ENCODE peak calls at places on chromosomes 11 and 22, in eight cellular contexts. H, L, J, Q, Y, N, T and M are unnamed samples.

GRCh38 chr11:84714316-84714780 is 912.8 kb downstream of the DLG2 start:
- DNase-seq in T (no peak), Y (peak), H (no peak), Q (peak), N (peak), J (no peak), L (peak), M (peak)

GRCh38 chr11:17861036-17861755 is 126.6 kb downstream of the KCNC1 start:
- DNase-seq in L (no peak), H (no peak), Y (no peak), T (no peak), Q (no peak), N (no peak), J (no peak), M (no peak)

GRCh38 chr22:37312549-37313183 is 30.4 kb downstream of the CYTH4 start:
- DNase-seq in L (no peak), Y (no peak), N (no peak), J (no peak), H (no peak), Q (no peak), T (no peak), M (no peak)

GRCh38 chr11:16891964-16892363 is 122.2 kb downstream of the PLEKHA7 start:
- DNase-seq in H (no peak), T (no peak), Y (no peak), Q (no peak), L (no peak), J (no peak), N (no peak), M (no peak)

GRCh38 chr22:48574776-48575566 is 1252.7 kb downstream of the BRD1 start:
- DNase-seq in J (no peak), Q (peak), H (no peak), L (peak), N (no peak), Y (peak), T (no peak), M (peak)

GRCh38 chr11:115056514-115056913 is 378.2 kb downstream of the NXPE2 start:
- DNase-seq in N (no peak), L (no peak), H (no peak), J (no peak), Y (no peak), Q (no peak), T (no peak), M (no peak)

GRCh38 chr11:130146797-130147196 is 12.8 kb upstream of the ST14 start:
- DNase-seq in L (no peak), Y (peak), N (no peak), T (no peak), Q (no peak), H (no peak), J (peak), M (no peak)

GRCh38 chr11:64585150-64585549 is 5.9 kb upstream of the SLC22A12 start:
- DNase-seq in Q (no peak), Y (no peak), H (no peak), T (no peak), N (no peak), J (no peak), L (no peak), M (no peak)

GRCh38 chr22:50190182-50190951 is 4.7 kb downstream of the TRABD start:
- DNase-seq in T (peak), J (no peak), Y (peak), H (peak), N (peak), L (peak), Q (peak), M (peak)

GRCh38 chr22:19754701-19755144 is 5.9 kb upstream of the TBX1 start:
- DNase-seq in H (no peak), Y (no peak), J (no peak), L (no peak), Q (no peak), N (no peak), T (no peak), M (no peak)

GRCh38 chr22:46224771-46225290 is 25.3 kb downstream of the CDPF1 start:
- DNase-seq in N (no peak), L (peak), T (no peak), H (no peak), J (no peak), Y (no peak), Q (no peak), M (peak)

GRCh38 chr11:124769804-124770774 is 8.0 kb upstream of the ESAM start:
- DNase-seq in H (no peak), T (no peak), N (no peak), J (no peak), Y (no peak), Q (no peak), L (no peak), M (no peak)

GRCh38 chr11:10803676-10804075 is 5.0 kb downstream of the EIF4G2 start:
- DNase-seq in T (no peak), Q (no peak), Y (no peak), H (no peak), J (no peak), L (no peak), N (no peak), M (no peak)

GRCh38 chr11:83035070-83035854 is 36.4 kb downstream of the RAB30 start:
- DNase-seq in Y (no peak), J (no peak), N (no peak), H (no peak), L (no peak), Q (no peak), T (no peak), M (no peak)

GRCh38 chr11:130103296-130103814 is 33.7 kb downstream of the APLP2 start:
- DNase-seq in N (no peak), L (no peak), H (no peak), J (peak), Q (no peak), T (no peak), Y (no peak), M (no peak)

GRCh38 chr22:20997536-20998257 is 4.2 kb downstream of the THAP7 start:
- DNase-seq in L (no peak), Q (no peak), Y (no peak), N (no peak), T (no peak), J (no peak), H (no peak), M (no peak)

GRCh38 chr11:37946155-37946766 is 1348.2 kb upstream of the RAG2 start:
- DNase-seq in Q (no peak), H (no peak), N (peak), L (no peak), Y (peak), T (peak), J (no peak), M (no peak)

GRCh38 chr22:42462016-42462415 is 29.8 kb upstream of the NFAM1 start:
- DNase-seq in Q (no peak), Y (no peak), N (no peak), T (no peak), H (no peak), J (no peak), L (no peak), M (no peak)

GRCh38 chr11:1129143-1129665 is 28.5 kb upstream of the MUC5AC start:
- DNase-seq in Q (no peak), H (no peak), Y (no peak), T (no peak), L (peak), J (no peak), N (peak), M (peak)

GRCh38 chr22:30386608-30386959 is 627 bp downstream of the RNF215 start:
- DNase-seq in Y (peak), H (no peak), N (no peak), Q (peak), T (no peak), L (peak), J (no peak), M (no peak)

GRCh38 chr22:26489447-26490036 is 5.9 kb downstream of the SRRD start:
- DNase-seq in L (no peak), Q (no peak), T (no peak), J (no peak), Y (no peak), H (no peak), N (no peak), M (no peak)

GRCh38 chr22:26494506-26494905 is 10.8 kb downstream of the SRRD start:
- DNase-seq in Y (no peak), H (no peak), N (no peak), Q (no peak), L (no peak), T (no peak), J (no peak), M (no peak)

GRCh38 chr22:26496456-26496855 is 12.8 kb downstream of the SRRD start:
- DNase-seq in N (no peak), H (no peak), Q (no peak), T (no peak), L (no peak), J (no peak), Y (no peak), M (no peak)

GRCh38 chr22:26487996-26488395 is 4.3 kb downstream of the SRRD start:
- DNase-seq in Q (no peak), T (no peak), N (no peak), J (no peak), L (no peak), H (no peak), Y (no peak), M (no peak)

GRCh38 chr22:26492220-26492619 is 8.5 kb downstream of the SRRD start:
- DNase-seq in H (no peak), Y (no peak), T (no peak), J (no peak), L (no peak), N (peak), Q (no peak), M (no peak)
- TF ChIP-seq EP300 in H (no peak), Y (no peak), T (no peak), J (no peak), L (no peak), N (no peak), Q (no peak), M (no peak)

GRCh38 chr11:128938156-128938885 is 4.3 kb downstream of the TP53AIP1 start:
- DNase-seq in H (no peak), N (no peak), Y (no peak), T (no peak), Q (no peak), L (no peak), J (no peak), M (no peak)

GRCh38 chr11:128937480-128937879 is 5.2 kb downstream of the TP53AIP1 start:
- DNase-seq in H (no peak), L (no peak), J (no peak), Q (no peak), N (no peak), T (no peak), Y (no peak), M (no peak)

GRCh38 chr11:128940603-128941002 is 2.1 kb downstream of the TP53AIP1 start:
- DNase-seq in Q (no peak), J (no peak), N (no peak), L (no peak), Y (no peak), H (no peak), T (no peak), M (peak)

GRCh38 chr11:128940156-128940555 is 2.5 kb downstream of the TP53AIP1 start:
- DNase-seq in Y (no peak), L (no peak), J (no peak), Q (no peak), N (no peak), H (no peak), T (no peak), M (no peak)

GRCh38 chr11:128939591-128939990 is 3.1 kb downstream of the TP53AIP1 start:
- DNase-seq in L (no peak), J (no peak), Y (no peak), N (no peak), T (no peak), H (no peak), Q (no peak), M (no peak)
- TF ChIP-seq EP300 in L (no peak), J (no peak), Y (no peak), N (no peak), T (no peak), H (no peak), Q (no peak), M (no peak)

GRCh38 chr11:101508370-101508769 is 75.4 kb downstream of the TRPC6 start:
- DNase-seq in Q (no peak), T (no peak), H (no peak), J (no peak), L (no peak), Y (no peak), N (no peak), M (no peak)
- TF ChIP-seq EP300 in Q (no peak), T (no peak), H (no peak), J (no peak), L (no peak), Y (no peak), N (no peak), M (no peak)

GRCh38 chr11:36065436-36065835 is 121.6 kb downstream of the LDLRAD3 start:
- DNase-seq in Y (no peak), N (no peak), L (no peak), J (no peak), T (no peak), H (no peak), Q (no peak), M (no peak)
- TF ChIP-seq EP300 in Y (no peak), N (no peak), L (no peak), J (peak), T (no peak), H (no peak), Q (no peak), M (no peak)

GRCh38 chr22:31550871-31551370 is 54.6 kb downstream of the SFI1 start:
- DNase-seq in H (no peak), J (no peak), Q (no peak), T (no peak), L (no peak), Y (no peak), N (no peak), M (no peak)
- TF ChIP-seq EP300 in H (no peak), J (no peak), Q (no peak), T (no peak), L (no peak), Y (no peak), N (no peak), M (no peak)